ENCODE peak calls at places on chromosomes 3 and 15, in six cellular contexts. I, Y, W, N, Z and Q are unnamed samples.

GRCh38 chr3:69178838-69179739 is 56.7 kb upstream of the LMOD3 start:
- DNase-seq in I (no peak), Y (no peak), W (no peak), N (no peak), Z (no peak), Q (no peak)

GRCh38 chr3:66416556-66417304 is 84.1 kb downstream of the LRIG1 start:
- DNase-seq in I (no peak), Y (no peak), W (no peak), N (no peak), Z (no peak), Q (no peak)

GRCh38 chr3:71304684-71305083 is 278.8 kb downstream of the FOXP1 start:
- DNase-seq in I (no peak), Y (no peak), W (peak; percentile 22), N (no peak), Z (peak; percentile 29), Q (no peak)

GRCh38 chr15:59232476-59232875 is 25.8 kb downstream of the LDHAL6B start:
- DNase-seq in I (no peak), Y (no peak), W (no peak), N (peak; percentile 8), Z (peak; percentile 63), Q (no peak)

GRCh38 chr3:136753112-136753939 is 1.1 kb upstream of the STAG1 start:
- DNase-seq in I (peak; percentile 19), Y (no peak), W (no peak), N (no peak), Z (no peak), Q (no peak)

GRCh38 chr3:23752126-23752525 is 53.6 kb upstream of the UBE2E1 start:
- DNase-seq in I (no peak), Y (no peak), W (no peak), N (no peak), Z (peak; percentile 80), Q (no peak)

GRCh38 chr3:86990734-86991481 is at the start of gene VGLL3:
- DNase-seq in I (peak; percentile 12), Y (peak; percentile 73), W (peak; percentile 83), N (peak; percentile 32), Z (peak; percentile 94), Q (peak; percentile 77)

GRCh38 chr15:42137461-42138261 is 18.8 kb downstream of the PLA2G4F start:
- DNase-seq in I (peak; percentile 52), Y (peak; percentile 49), W (no peak), N (peak; percentile 67), Z (peak; percentile 68), Q (peak; percentile 33)

GRCh38 chr3:70832035-70832795 is 519.8 kb upstream of the MDFIC2 start:
- DNase-seq in I (no peak), Y (no peak), W (no peak), N (no peak), Z (peak; percentile 98), Q (no peak)

GRCh38 chr15:77009176-77009575 is 14.2 kb downstream of the PSTPIP1 start:
- DNase-seq in I (no peak), Y (no peak), W (no peak), N (no peak), Z (no peak), Q (no peak)

GRCh38 chr3:69161587-69162196 is 39.3 kb upstream of the LMOD3 start:
- DNase-seq in I (peak; percentile 49), Y (peak; percentile 40), W (peak; percentile 22), N (peak; percentile 59), Z (peak; percentile 67), Q (peak; percentile 35)

GRCh38 chr15:44327578-44327977 is 39.1 kb downstream of the GOLM2 start:
- DNase-seq in I (peak; percentile 37), Y (no peak), W (no peak), N (no peak), Z (no peak), Q (no peak)

GRCh38 chr3:62589078-62589477 is 215.7 kb upstream of the FEZF2 start:
- DNase-seq in I (no peak), Y (no peak), W (no peak), N (no peak), Z (peak; percentile 77), Q (no peak)

GRCh38 chr3:60461199-60461598 is 790.1 kb downstream of the FHIT start:
- DNase-seq in I (no peak), Y (no peak), W (no peak), N (no peak), Z (no peak), Q (no peak)

GRCh38 chr3:150359381-150359780 is 48.7 kb upstream of the TSC22D2 start:
- DNase-seq in I (no peak), Y (no peak), W (no peak), N (no peak), Z (no peak), Q (no peak)

GRCh38 chr3:179071161-179071568 is 444 bp downstream of the ZMAT3 start:
- DNase-seq in I (peak; percentile 43), Y (no peak), W (peak; percentile 13), N (peak; percentile 51), Z (peak; percentile 70), Q (no peak)

GRCh38 chr3:23629181-23629893 is 176.4 kb upstream of the UBE2E1 start:
- DNase-seq in I (no peak), Y (no peak), W (no peak), N (no peak), Z (peak; percentile 48), Q (peak; percentile 40)

GRCh38 chr3:161409069-161409468 is 37.8 kb upstream of the SPTSSB start:
- DNase-seq in I (peak; percentile 41), Y (peak; percentile 32), W (no peak), N (peak; percentile 54), Z (peak; percentile 55), Q (peak; percentile 24)

GRCh38 chr15:98077186-98077585 is 116.7 kb downstream of the ARRDC4 start:
- DNase-seq in I (no peak), Y (no peak), W (no peak), N (peak; percentile 47), Z (peak; percentile 72), Q (no peak)

GRCh38 chr3:133464573-133464972 is 64.7 kb downstream of the BFSP2 start:
- DNase-seq in I (peak; percentile 36), Y (no peak), W (no peak), N (peak; percentile 41), Z (peak; percentile 74), Q (no peak)